ENCODE peak calls at places on chromosomes 7 and 10, in ten cellular contexts. One of them, this sample, is unnamed.

GRCh38 chr10:25747038-25747437 is 187.0 kb upstream of the MYO3A start:
- DNase-seq in GM06990: no peak
- DNase-seq in LoVo: no peak
- DNase-seq in stimulated activated naive CD4-positive, alpha-beta T cell: no peak
- DNase-seq in stimulated activated CD4-positive, alpha-beta T cell treated with anti-CD3 and anti-CD28 coated beads, Interleukin-2, amount 100 ng/mL, for 24 hours: no peak
- DNase-seq in EL: no peak
- DNase-seq in epithelial cell of esophagus: no peak
- DNase-seq in naive thymus-derived CD8-positive, alpha-beta T cell: no peak
- DNase-seq in endodermal cell: no peak
- DNase-seq in osteocyte: no peak
- DNase-seq in this sample: no peak

GRCh38 chr10:124090630-124091209 is 2.7 kb downstream of the CHST15 start:
- DNase-seq in stimulated activated naive CD4-positive, alpha-beta T cell: no peak
- DNase-seq in naive thymus-derived CD8-positive, alpha-beta T cell: no peak
- DNase-seq in LoVo: no peak
- DNase-seq in endodermal cell: no peak
- DNase-seq in EL: no peak
- DNase-seq in stimulated activated CD4-positive, alpha-beta T cell treated with anti-CD3 and anti-CD28 coated beads, Interleukin-2, amount 100 ng/mL, for 24 hours: no peak
- DNase-seq in GM06990: no peak
- DNase-seq in epithelial cell of esophagus: no peak
- DNase-seq in osteocyte: no peak
- DNase-seq in this sample: no peak

GRCh38 chr7:93115796-93116195 is 2.0 kb downstream of the SAMD9 start:
- DNase-seq in stimulated activated CD4-positive, alpha-beta T cell treated with anti-CD3 and anti-CD28 coated beads, Interleukin-2, amount 100 ng/mL, for 24 hours: no peak
- DNase-seq in GM06990: no peak
- DNase-seq in stimulated activated naive CD4-positive, alpha-beta T cell: no peak
- DNase-seq in EL: peak
- DNase-seq in endodermal cell: no peak
- DNase-seq in naive thymus-derived CD8-positive, alpha-beta T cell: no peak
- DNase-seq in LoVo: peak
- DNase-seq in epithelial cell of esophagus: peak
- DNase-seq in osteocyte: no peak
- DNase-seq in this sample: peak

GRCh38 chr7:18087687-18088078 is 60.0 kb upstream of the PRPS1L1 start:
- DNase-seq in stimulated activated naive CD4-positive, alpha-beta T cell: no peak
- DNase-seq in endodermal cell: peak
- DNase-seq in GM06990: no peak
- DNase-seq in stimulated activated CD4-positive, alpha-beta T cell treated with anti-CD3 and anti-CD28 coated beads, Interleukin-2, amount 100 ng/mL, for 24 hours: no peak
- DNase-seq in osteocyte: no peak
- DNase-seq in LoVo: no peak
- DNase-seq in naive thymus-derived CD8-positive, alpha-beta T cell: no peak
- DNase-seq in EL: no peak
- DNase-seq in epithelial cell of esophagus: no peak
- DNase-seq in this sample: no peak

GRCh38 chr7:122750389-122750788 is 47.7 kb upstream of the RNF148 start:
- DNase-seq in stimulated activated naive CD4-positive, alpha-beta T cell: no peak
- DNase-seq in LoVo: no peak
- DNase-seq in epithelial cell of esophagus: no peak
- DNase-seq in osteocyte: no peak
- DNase-seq in GM06990: no peak
- DNase-seq in stimulated activated CD4-positive, alpha-beta T cell treated with anti-CD3 and anti-CD28 coated beads, Interleukin-2, amount 100 ng/mL, for 24 hours: no peak
- DNase-seq in naive thymus-derived CD8-positive, alpha-beta T cell: no peak
- DNase-seq in endodermal cell: no peak
- DNase-seq in EL: no peak
- DNase-seq in this sample: no peak

GRCh38 chr7:150332852-150333635 is 8.4 kb downstream of the RARRES2 start:
- DNase-seq in EL: no peak
- DNase-seq in stimulated activated naive CD4-positive, alpha-beta T cell: no peak
- DNase-seq in osteocyte: no peak
- DNase-seq in LoVo: no peak
- DNase-seq in epithelial cell of esophagus: peak
- DNase-seq in stimulated activated CD4-positive, alpha-beta T cell treated with anti-CD3 and anti-CD28 coated beads, Interleukin-2, amount 100 ng/mL, for 24 hours: no peak
- DNase-seq in GM06990: no peak
- DNase-seq in naive thymus-derived CD8-positive, alpha-beta T cell: no peak
- DNase-seq in endodermal cell: no peak
- DNase-seq in this sample: no peak

GRCh38 chr7:28684729-28685211 is 272.5 kb downstream of the CREB5 start:
- DNase-seq in GM06990: no peak
- DNase-seq in endodermal cell: no peak
- DNase-seq in EL: no peak
- DNase-seq in stimulated activated CD4-positive, alpha-beta T cell treated with anti-CD3 and anti-CD28 coated beads, Interleukin-2, amount 100 ng/mL, for 24 hours: no peak
- DNase-seq in stimulated activated naive CD4-positive, alpha-beta T cell: no peak
- DNase-seq in osteocyte: no peak
- DNase-seq in naive thymus-derived CD8-positive, alpha-beta T cell: no peak
- DNase-seq in LoVo: no peak
- DNase-seq in epithelial cell of esophagus: no peak
- DNase-seq in this sample: no peak

GRCh38 chr10:75708060-75708459 is 276.6 kb downstream of the LRMDA start:
- DNase-seq in epithelial cell of esophagus: no peak
- DNase-seq in stimulated activated naive CD4-positive, alpha-beta T cell: no peak
- DNase-seq in LoVo: no peak
- DNase-seq in endodermal cell: no peak
- DNase-seq in EL: no peak
- DNase-seq in stimulated activated CD4-positive, alpha-beta T cell treated with anti-CD3 and anti-CD28 coated beads, Interleukin-2, amount 100 ng/mL, for 24 hours: no peak
- DNase-seq in osteocyte: no peak
- DNase-seq in naive thymus-derived CD8-positive, alpha-beta T cell: no peak
- DNase-seq in GM06990: no peak
- DNase-seq in this sample: no peak

GRCh38 chr10:132328130-132328529 is 3.9 kb upstream of the LRRC27 start:
- DNase-seq in LoVo: no peak
- DNase-seq in epithelial cell of esophagus: no peak
- DNase-seq in naive thymus-derived CD8-positive, alpha-beta T cell: no peak
- DNase-seq in endodermal cell: no peak
- DNase-seq in EL: no peak
- DNase-seq in stimulated activated naive CD4-positive, alpha-beta T cell: no peak
- DNase-seq in stimulated activated CD4-positive, alpha-beta T cell treated with anti-CD3 and anti-CD28 coated beads, Interleukin-2, amount 100 ng/mL, for 24 hours: no peak
- DNase-seq in GM06990: no peak
- DNase-seq in osteocyte: no peak
- DNase-seq in this sample: no peak

GRCh38 chr7:151251926-151252835 is 3.7 kb upstream of the SMARCD3 start:
- DNase-seq in naive thymus-derived CD8-positive, alpha-beta T cell: no peak
- DNase-seq in osteocyte: peak
- DNase-seq in endodermal cell: peak
- DNase-seq in GM06990: no peak
- DNase-seq in stimulated activated CD4-positive, alpha-beta T cell treated with anti-CD3 and anti-CD28 coated beads, Interleukin-2, amount 100 ng/mL, for 24 hours: no peak
- DNase-seq in LoVo: peak
- DNase-seq in EL: peak
- DNase-seq in stimulated activated naive CD4-positive, alpha-beta T cell: no peak
- DNase-seq in epithelial cell of esophagus: no peak
- DNase-seq in this sample: peak

GRCh38 chr10:113518816-113519591 is 33.8 kb upstream of the HABP2 start:
- DNase-seq in naive thymus-derived CD8-positive, alpha-beta T cell: no peak
- DNase-seq in stimulated activated naive CD4-positive, alpha-beta T cell: no peak
- DNase-seq in stimulated activated CD4-positive, alpha-beta T cell treated with anti-CD3 and anti-CD28 coated beads, Interleukin-2, amount 100 ng/mL, for 24 hours: no peak
- DNase-seq in epithelial cell of esophagus: no peak
- DNase-seq in EL: no peak
- DNase-seq in LoVo: no peak
- DNase-seq in GM06990: no peak
- DNase-seq in endodermal cell: peak
- DNase-seq in osteocyte: no peak
- DNase-seq in this sample: no peak

GRCh38 chr10:3805791-3806381 is 20.9 kb upstream of the KLF6 start:
- DNase-seq in EL: peak
- DNase-seq in stimulated activated CD4-positive, alpha-beta T cell treated with anti-CD3 and anti-CD28 coated beads, Interleukin-2, amount 100 ng/mL, for 24 hours: no peak
- DNase-seq in naive thymus-derived CD8-positive, alpha-beta T cell: no peak
- DNase-seq in GM06990: peak
- DNase-seq in osteocyte: no peak
- DNase-seq in stimulated activated naive CD4-positive, alpha-beta T cell: no peak
- DNase-seq in LoVo: peak
- DNase-seq in epithelial cell of esophagus: peak
- DNase-seq in endodermal cell: peak
- DNase-seq in this sample: peak

GRCh38 chr7:86913709-86914108 is 145.7 kb downstream of the ELAPOR2 start:
- DNase-seq in LoVo: no peak
- DNase-seq in EL: peak
- DNase-seq in endodermal cell: no peak
- DNase-seq in GM06990: no peak
- DNase-seq in naive thymus-derived CD8-positive, alpha-beta T cell: no peak
- DNase-seq in stimulated activated naive CD4-positive, alpha-beta T cell: no peak
- DNase-seq in osteocyte: no peak
- DNase-seq in epithelial cell of esophagus: no peak
- DNase-seq in stimulated activated CD4-positive, alpha-beta T cell treated with anti-CD3 and anti-CD28 coated beads, Interleukin-2, amount 100 ng/mL, for 24 hours: no peak
- DNase-seq in this sample: no peak

GRCh38 chr7:140230862-140231778 is 54.3 kb upstream of the KDM7A start:
- DNase-seq in EL: peak
- DNase-seq in stimulated activated CD4-positive, alpha-beta T cell treated with anti-CD3 and anti-CD28 coated beads, Interleukin-2, amount 100 ng/mL, for 24 hours: peak
- DNase-seq in endodermal cell: peak
- DNase-seq in stimulated activated naive CD4-positive, alpha-beta T cell: peak
- DNase-seq in GM06990: peak
- DNase-seq in epithelial cell of esophagus: peak
- DNase-seq in LoVo: peak
- DNase-seq in osteocyte: no peak
- DNase-seq in naive thymus-derived CD8-positive, alpha-beta T cell: peak
- DNase-seq in this sample: no peak

GRCh38 chr10:18421726-18422293 is 229.6 kb downstream of the NSUN6 start:
- DNase-seq in stimulated activated CD4-positive, alpha-beta T cell treated with anti-CD3 and anti-CD28 coated beads, Interleukin-2, amount 100 ng/mL, for 24 hours: no peak
- DNase-seq in GM06990: no peak
- DNase-seq in EL: no peak
- DNase-seq in naive thymus-derived CD8-positive, alpha-beta T cell: no peak
- DNase-seq in osteocyte: no peak
- DNase-seq in stimulated activated naive CD4-positive, alpha-beta T cell: no peak
- DNase-seq in LoVo: no peak
- DNase-seq in epithelial cell of esophagus: no peak
- DNase-seq in endodermal cell: no peak
- DNase-seq in this sample: no peak

GRCh38 chr7:20913853-20914252 is 127.2 kb upstream of the SP8 start:
- DNase-seq in EL: no peak
- DNase-seq in endodermal cell: no peak
- DNase-seq in LoVo: no peak
- DNase-seq in stimulated activated CD4-positive, alpha-beta T cell treated with anti-CD3 and anti-CD28 coated beads, Interleukin-2, amount 100 ng/mL, for 24 hours: no peak
- DNase-seq in stimulated activated naive CD4-positive, alpha-beta T cell: no peak
- DNase-seq in GM06990: no peak
- DNase-seq in osteocyte: no peak
- DNase-seq in naive thymus-derived CD8-positive, alpha-beta T cell: no peak
- DNase-seq in epithelial cell of esophagus: no peak
- DNase-seq in this sample: no peak

GRCh38 chr10:119250641-119251314 is 43.4 kb downstream of the GRK5 start:
- DNase-seq in LoVo: no peak
- DNase-seq in osteocyte: no peak
- DNase-seq in endodermal cell: no peak
- DNase-seq in stimulated activated CD4-positive, alpha-beta T cell treated with anti-CD3 and anti-CD28 coated beads, Interleukin-2, amount 100 ng/mL, for 24 hours: no peak
- DNase-seq in naive thymus-derived CD8-positive, alpha-beta T cell: no peak
- DNase-seq in EL: peak
- DNase-seq in stimulated activated naive CD4-positive, alpha-beta T cell: no peak
- DNase-seq in GM06990: no peak
- DNase-seq in epithelial cell of esophagus: peak
- DNase-seq in this sample: peak

GRCh38 chr10:124185074-124185473 is 91.7 kb upstream of the CHST15 start:
- DNase-seq in GM06990: no peak
- DNase-seq in EL: no peak
- DNase-seq in epithelial cell of esophagus: peak
- DNase-seq in stimulated activated CD4-positive, alpha-beta T cell treated with anti-CD3 and anti-CD28 coated beads, Interleukin-2, amount 100 ng/mL, for 24 hours: no peak
- DNase-seq in osteocyte: peak
- DNase-seq in endodermal cell: no peak
- DNase-seq in LoVo: no peak
- DNase-seq in stimulated activated naive CD4-positive, alpha-beta T cell: no peak
- DNase-seq in naive thymus-derived CD8-positive, alpha-beta T cell: no peak
- DNase-seq in this sample: no peak

GRCh38 chr10:5665380-5666323 is 743 bp downstream of the ASB13 start:
- DNase-seq in stimulated activated CD4-positive, alpha-beta T cell treated with anti-CD3 and anti-CD28 coated beads, Interleukin-2, amount 100 ng/mL, for 24 hours: peak
- DNase-seq in osteocyte: no peak
- DNase-seq in naive thymus-derived CD8-positive, alpha-beta T cell: no peak
- DNase-seq in LoVo: peak
- DNase-seq in epithelial cell of esophagus: no peak
- DNase-seq in endodermal cell: no peak
- DNase-seq in GM06990: no peak
- DNase-seq in EL: peak
- DNase-seq in stimulated activated naive CD4-positive, alpha-beta T cell: peak
- DNase-seq in this sample: no peak

GRCh38 chr7:92279429-92280031 is 33.8 kb downstream of the ANKIB1 start:
- DNase-seq in LoVo: no peak
- DNase-seq in EL: no peak
- DNase-seq in epithelial cell of esophagus: no peak
- DNase-seq in stimulated activated CD4-positive, alpha-beta T cell treated with anti-CD3 and anti-CD28 coated beads, Interleukin-2, amount 100 ng/mL, for 24 hours: no peak
- DNase-seq in osteocyte: no peak
- DNase-seq in naive thymus-derived CD8-positive, alpha-beta T cell: no peak
- DNase-seq in stimulated activated naive CD4-positive, alpha-beta T cell: no peak
- DNase-seq in GM06990: no peak
- DNase-seq in endodermal cell: no peak
- DNase-seq in this sample: no peak

GRCh38 chr10:103745264-103746247 is 109.8 kb downstream of the SH3PXD2A start:
- DNase-seq in EL: peak
- DNase-seq in osteocyte: no peak
- DNase-seq in GM06990: no peak
- DNase-seq in stimulated activated naive CD4-positive, alpha-beta T cell: no peak
- DNase-seq in stimulated activated CD4-positive, alpha-beta T cell treated with anti-CD3 and anti-CD28 coated beads, Interleukin-2, amount 100 ng/mL, for 24 hours: peak
- DNase-seq in LoVo: peak
- DNase-seq in naive thymus-derived CD8-positive, alpha-beta T cell: no peak
- DNase-seq in epithelial cell of esophagus: peak
- DNase-seq in endodermal cell: peak
- DNase-seq in this sample: peak

GRCh38 chr10:120505866-120506265 is 48.8 kb downstream of the PLPP4 start:
- DNase-seq in epithelial cell of esophagus: peak
- DNase-seq in naive thymus-derived CD8-positive, alpha-beta T cell: no peak
- DNase-seq in stimulated activated CD4-positive, alpha-beta T cell treated with anti-CD3 and anti-CD28 coated beads, Interleukin-2, amount 100 ng/mL, for 24 hours: no peak
- DNase-seq in EL: no peak
- DNase-seq in osteocyte: no peak
- DNase-seq in stimulated activated naive CD4-positive, alpha-beta T cell: no peak
- DNase-seq in LoVo: no peak
- DNase-seq in endodermal cell: no peak
- DNase-seq in GM06990: no peak
- DNase-seq in this sample: no peak

GRCh38 chr7:72112530-72112929 is 299.6 kb downstream of the CALN1 start:
- DNase-seq in stimulated activated CD4-positive, alpha-beta T cell treated with anti-CD3 and anti-CD28 coated beads, Interleukin-2, amount 100 ng/mL, for 24 hours: no peak
- DNase-seq in naive thymus-derived CD8-positive, alpha-beta T cell: no peak
- DNase-seq in osteocyte: no peak
- DNase-seq in EL: no peak
- DNase-seq in endodermal cell: no peak
- DNase-seq in GM06990: no peak
- DNase-seq in stimulated activated naive CD4-positive, alpha-beta T cell: no peak
- DNase-seq in epithelial cell of esophagus: no peak
- DNase-seq in LoVo: no peak
- DNase-seq in this sample: no peak

This sample was measured in PC-9.